ENCODE peak calls at places on chromosome 1, in six cellular contexts. R is T-helper 2 cell; F is SJCRH30; D is central memory CD4-positive, alpha-beta T cell; V is CD8-positive, alpha-beta T cell; T is GM04504. K is an unnamed sample.
A peak's percentile ranks its signal among the peaks of the same experiment; 100 is the strongest.

GRCh38 chr1:39076799-39077148 is 50.6 kb downstream of the NDUFS5 start:
- DNase-seq in R (no peak), F (no peak), D (no peak), V (no peak), T (no peak), K (no peak)

GRCh38 chr1:78237364-78237916 is 191.7 kb downstream of the GIPC2 start:
- DNase-seq in R (no peak), F (no peak), D (no peak), V (no peak), T (no peak), K (no peak)

GRCh38 chr1:69572921-69573320 is 5.2 kb downstream of the LRRC7 start:
- DNase-seq in R (no peak), F (no peak), D (no peak), V (no peak), T (no peak), K (no peak)

GRCh38 chr1:21379571-21379970 is 60.4 kb upstream of the NBPF3 start:
- DNase-seq in R (no peak), F (no peak), D (no peak), V (no peak), T (no peak), K (no peak)

GRCh38 chr1:93680121-93681094 is 1.2 kb downstream of the BCAR3 start:
- DNase-seq in R (no peak), F (peak; percentile 82), D (peak; percentile 4), V (peak; percentile 38), T (peak; percentile 82), K (peak; percentile 6)

GRCh38 chr1:1306070-1306660 is 1.6 kb downstream of the ACAP3 start:
- DNase-seq in R (no peak), F (peak; percentile 73), D (no peak), V (no peak), T (no peak), K (no peak)

GRCh38 chr1:189424746-189425331 is 1052.8 kb downstream of the BRINP3 start:
- DNase-seq in R (no peak), F (peak; percentile 13), D (no peak), V (no peak), T (no peak), K (no peak)

GRCh38 chr1:24964811-24965570 is 34.9 kb upstream of the RUNX3 start:
- DNase-seq in R (peak; percentile 43), F (no peak), D (peak; percentile 95), V (peak; percentile 87), T (no peak), K (peak; percentile 88)

GRCh38 chr1:79839882-79840281 is 833.4 kb upstream of the ADGRL4 start:
- DNase-seq in R (no peak), F (no peak), D (no peak), V (no peak), T (no peak), K (no peak)

GRCh38 chr1:211469938-211470529 is 21.9 kb downstream of the RD3 start:
- DNase-seq in R (no peak), F (peak; percentile 66), D (peak; percentile 8), V (peak; percentile 32), T (peak; percentile 33), K (peak; percentile 22)

GRCh38 chr1:91876040-91876470 is 9.9 kb downstream of the TGFBR3 start:
- DNase-seq in R (no peak), F (no peak), D (no peak), V (peak; percentile 39), T (no peak), K (no peak)

GRCh38 chr1:113930499-113931161 is 1.5 kb downstream of the HIPK1 start:
- DNase-seq in R (peak; percentile 26), F (no peak), D (peak; percentile 89), V (peak; percentile 77), T (no peak), K (peak; percentile 79)

GRCh38 chr1:184788970-184789369 is 34.3 kb upstream of the EDEM3 start:
- DNase-seq in R (no peak), F (no peak), D (no peak), V (no peak), T (no peak), K (no peak)

GRCh38 chr1:229341811-229342304 is 989 bp downstream of the CCSAP start:
- DNase-seq in R (no peak), F (no peak), D (no peak), V (no peak), T (no peak), K (no peak)